ENCODE peak calls at places on chromosome 16, in six cellular contexts. L is stomach, U is cardiac muscle cell, F is AG04449, T is uterus, O is fibroblast of the aortic adventitia. Q is an unnamed sample.

GRCh38 chr16:79021991-79022390 is 578.5 kb downstream of the MAF start:
- DNase-seq in L (no peak), U (no peak), F (no peak), T (no peak), O (no peak), Q (no peak)

GRCh38 chr16:47136101-47136820 is 7.5 kb downstream of the NETO2 start:
- DNase-seq in L (no peak), U (peak), F (no peak), T (no peak), O (peak), Q (no peak)

GRCh38 chr16:81181013-81181720 is 57.3 kb upstream of the BCO1 start:
- DNase-seq in L (peak), U (peak), F (peak), T (peak), O (peak), Q (peak)

GRCh38 chr16:28561557-28562187 is 8.0 kb downstream of the SGF29 start:
- DNase-seq in L (no peak), U (no peak), F (no peak), T (no peak), O (peak), Q (no peak)

GRCh38 chr16:27374794-27375499 is 27.0 kb upstream of the IL21R start:
- DNase-seq in L (peak), U (peak), F (no peak), T (peak), O (peak), Q (peak)

GRCh38 chr16:67199011-67199807 is at the start of gene ELMO3:
- DNase-seq in L (peak), U (no peak), F (no peak), T (no peak), O (no peak), Q (no peak)

GRCh38 chr16:3776316-3776715 is 59.0 kb upstream of the TRAP1 start:
- DNase-seq in L (peak), U (no peak), F (no peak), T (no peak), O (no peak), Q (no peak)

GRCh38 chr16:22027633-22028032 is 19.7 kb downstream of the MOSMO start:
- DNase-seq in L (no peak), U (no peak), F (no peak), T (no peak), O (no peak), Q (no peak)

GRCh38 chr16:23862556-23862955 is 26.8 kb downstream of the PRKCB start:
- DNase-seq in L (no peak), U (no peak), F (no peak), T (no peak), O (no peak), Q (no peak)

GRCh38 chr16:52487849-52488457 is 59.0 kb downstream of the TOX3 start:
- DNase-seq in L (no peak), U (no peak), F (no peak), T (no peak), O (no peak), Q (no peak)

GRCh38 chr16:30112197-30113030 is 923 bp downstream of the GDPD3 start:
- DNase-seq in L (peak), U (peak), F (no peak), T (peak), O (peak), Q (no peak)

GRCh38 chr16:87897563-87898505 is 28.5 kb upstream of the SLC7A5 start:
- DNase-seq in L (no peak), U (no peak), F (no peak), T (no peak), O (no peak), Q (no peak)

GRCh38 chr16:31277659-31278260 is 18.0 kb downstream of the ITGAM start:
- DNase-seq in L (no peak), U (no peak), F (no peak), T (no peak), O (no peak), Q (no peak)

GRCh38 chr16:27352026-27352425 is 38.3 kb downstream of the IL4R start:
- DNase-seq in L (no peak), U (no peak), F (no peak), T (no peak), O (no peak), Q (no peak)

GRCh38 chr16:78746718-78747117 is 647.3 kb downstream of the WWOX start:
- DNase-seq in L (no peak), U (no peak), F (no peak), T (no peak), O (no peak), Q (no peak)

DNA sequence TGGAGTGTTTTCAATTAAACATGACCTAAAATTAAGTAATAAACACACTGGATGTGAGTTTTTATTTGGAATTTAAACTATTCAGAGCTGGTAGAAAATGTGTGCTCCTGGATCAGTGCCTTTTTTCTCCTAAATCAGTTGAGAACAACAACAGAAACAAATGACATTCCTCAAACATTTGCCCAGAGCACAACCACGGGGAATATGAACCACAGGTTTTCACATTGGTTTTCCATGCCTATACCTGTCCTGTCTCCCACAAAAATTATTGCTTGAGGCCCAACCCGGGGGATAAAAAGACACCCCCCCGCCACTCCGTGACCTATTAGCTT is 6.8 kb downstream of the HSBP1 start:
- DNase-seq in L (no peak), U (no peak), F (no peak), T (no peak), O (peak), Q (no peak)
- H3K4me3 ChIP-seq in L (no peak), U (no peak), F (no peak), T (no peak), O (no peak), Q (no peak)

GRCh38 chr16:13426279-13426678 is 493.7 kb upstream of the ERCC4 start:
- DNase-seq in L (no peak), U (no peak), F (no peak), T (no peak), O (no peak), Q (no peak)
- TF ChIP-seq CTCF in L (no peak), U (no peak), F (no peak), T (no peak), O (no peak), Q (no peak)

DNA sequence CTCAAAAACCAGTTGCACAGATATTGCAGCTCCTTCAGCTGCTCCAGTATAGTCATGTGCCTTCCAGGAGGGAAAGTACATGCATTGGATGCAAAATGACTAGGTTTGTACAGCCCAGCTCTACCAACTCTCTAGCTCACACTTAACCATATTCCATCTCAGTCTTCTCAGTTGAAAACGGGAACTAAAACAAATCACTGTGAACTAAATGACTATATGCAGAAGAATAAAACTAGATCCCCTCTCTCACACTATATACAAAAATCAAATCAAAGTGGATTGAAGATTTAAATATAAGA is 24.9 kb downstream of the DCUN1D3 start:
- DNase-seq in L (no peak), U (no peak), F (no peak), T (no peak), O (no peak), Q (no peak)
- H3K4me3 ChIP-seq in L (no peak), U (no peak), F (no peak), T (no peak), O (no peak), Q (no peak)

DNA sequence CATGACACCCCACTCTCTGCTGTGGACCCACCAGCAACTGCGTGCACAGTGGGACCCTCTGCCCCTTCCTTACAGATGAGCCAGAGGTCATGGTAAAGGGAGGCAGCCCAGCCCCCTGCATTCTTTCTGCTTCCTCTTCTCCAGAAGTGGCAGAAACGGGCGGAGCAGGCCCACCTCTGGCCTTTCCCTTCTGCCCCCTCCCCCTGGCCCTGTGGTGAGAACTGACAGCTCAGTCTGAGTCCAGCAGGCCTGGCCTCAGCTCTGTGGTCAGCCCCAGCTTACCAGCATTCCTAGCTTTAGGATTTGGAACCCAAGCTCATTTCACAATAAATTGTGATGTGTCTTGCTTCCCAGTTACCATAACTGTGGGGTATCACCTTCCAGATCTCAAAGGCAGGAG is 4.8 kb upstream of the ANKRD11 start:
- DNase-seq in L (no peak), U (peak), F (no peak), T (no peak), O (peak), Q (no peak)
- TF ChIP-seq CTCF in L (no peak), U (no peak), F (peak), T (no peak), O (no peak), Q (no peak)

GRCh38 chr16:68612996-68613395 is 32.1 kb upstream of the CDH3 start:
- DNase-seq in L (no peak), U (no peak), F (no peak), T (no peak), O (no peak), Q (no peak)
- H3K4me3 ChIP-seq in L (no peak), U (no peak), F (no peak), T (no peak), O (no peak), Q (no peak)

GRCh38 chr16:85394511-85395206 is 218.5 kb upstream of the GSE1 start:
- DNase-seq in L (no peak), U (no peak), F (no peak), T (no peak), O (no peak), Q (no peak)
- TF ChIP-seq CTCF in L (no peak), U (no peak), F (no peak), T (no peak), O (no peak), Q (no peak)

GRCh38 chr16:85574672-85575475 is 38.2 kb upstream of the GSE1 start:
- DNase-seq in L (peak), U (no peak), F (no peak), T (no peak), O (no peak), Q (no peak)
- H3K4me3 ChIP-seq in L (no peak), U (no peak), F (no peak), T (no peak), O (no peak), Q (no peak)